ENCODE peak calls at places on chromosomes 4 and X, in eight cellular contexts. B, M, U, K, X, P, T and H are unnamed samples.

GRCh38 chr4:143358923-143359694 is 22.4 kb downstream of the GAB1 start:
- DNase-seq in B (no peak), M (no peak), U (peak), K (peak), X (no peak), P (peak), T (peak), H (no peak)

GRCh38 chrX:17597836-17598434 is 139.4 kb upstream of the SCML1 start:
- DNase-seq in B (no peak), M (no peak), U (peak), K (no peak), X (peak), P (no peak), T (no peak), H (no peak)

GRCh38 chr4:76445911-76446310 is 10.9 kb downstream of the SHROOM3 start:
- DNase-seq in B (no peak), M (no peak), U (no peak), K (no peak), X (no peak), P (no peak), T (peak), H (no peak)

GRCh38 chrX:65668362-65669310 is 1.2 kb downstream of the MSN start:
- DNase-seq in B (peak), M (peak), U (peak), K (no peak), X (peak), P (peak), T (peak), H (no peak)

GRCh38 chr4:153518637-153519384 is 52.7 kb downstream of the TMEM131L start:
- DNase-seq in B (no peak), M (no peak), U (no peak), K (no peak), X (no peak), P (no peak), T (no peak), H (no peak)

GRCh38 chr4:18935956-18936355 is 914.4 kb upstream of the LCORL start:
- DNase-seq in B (no peak), M (peak), U (no peak), K (no peak), X (peak), P (no peak), T (no peak), H (no peak)

GRCh38 chr4:38266616-38267015 is 306.4 kb downstream of the PTTG2 start:
- DNase-seq in B (no peak), M (no peak), U (peak), K (no peak), X (no peak), P (no peak), T (peak), H (no peak)

GRCh38 chr4:81052119-81053068 is 21.9 kb downstream of the BMP3 start:
- DNase-seq in B (peak), M (peak), U (peak), K (peak), X (no peak), P (peak), T (peak), H (peak)

GRCh38 chr4:56506110-56506705 is 617 bp downstream of the ARL9 start:
- DNase-seq in B (no peak), M (peak), U (peak), K (no peak), X (no peak), P (no peak), T (no peak), H (no peak)

GRCh38 chrX:108366644-108367406 is 71.4 kb downstream of the COL4A6 start:
- DNase-seq in B (no peak), M (peak), U (no peak), K (no peak), X (no peak), P (no peak), T (no peak), H (no peak)

GRCh38 chr4:14827111-14827510 is 175.2 kb upstream of the CPEB2 start:
- DNase-seq in B (no peak), M (no peak), U (peak), K (no peak), X (no peak), P (no peak), T (no peak), H (no peak)

GRCh38 chrX:154446430-154446829 is 2.5 kb downstream of the FAM50A start:
- DNase-seq in B (no peak), M (no peak), U (no peak), K (no peak), X (no peak), P (no peak), T (no peak), H (no peak)

GRCh38 chrX:70166601-70167590 is 10.4 kb upstream of the DGAT2L6 start:
- DNase-seq in B (no peak), M (no peak), U (peak), K (no peak), X (no peak), P (peak), T (peak), H (no peak)

GRCh38 chr4:133152330-133152791 is 3.3 kb downstream of the PCDH10 start:
- DNase-seq in B (peak), M (peak), U (no peak), K (peak), X (no peak), P (no peak), T (no peak), H (no peak)

GRCh38 chr4:174023641-174024040 is 259.8 kb downstream of the FBXO8 start:
- DNase-seq in B (no peak), M (no peak), U (peak), K (no peak), X (no peak), P (no peak), T (peak), H (no peak)

GRCh38 chr4:147578057-147578476 is 39.1 kb upstream of the TMEM184C start:
- DNase-seq in B (no peak), M (no peak), U (peak), K (no peak), X (no peak), P (peak), T (peak), H (no peak)

GRCh38 chrX:44343412-44343942 is at the start of gene EFHC2:
- DNase-seq in B (peak), M (peak), U (peak), K (no peak), X (peak), P (no peak), T (no peak), H (peak)

GRCh38 chr4:7708238-7708637 is 231.4 kb downstream of the AFAP1 start:
- DNase-seq in B (no peak), M (peak), U (no peak), K (no peak), X (no peak), P (no peak), T (no peak), H (no peak)

GRCh38 chr4:111064342-111064993 is 441.6 kb upstream of the PITX2 start:
- DNase-seq in B (no peak), M (no peak), U (peak), K (no peak), X (no peak), P (no peak), T (peak), H (no peak)

GRCh38 chr4:128322311-128322710 is 34.7 kb upstream of the PGRMC2 start:
- DNase-seq in B (no peak), M (no peak), U (no peak), K (no peak), X (no peak), P (peak), T (peak), H (no peak)

GRCh38 chrX:68938244-68939004 is 109.6 kb downstream of the EFNB1 start:
- DNase-seq in B (no peak), M (no peak), U (peak), K (no peak), X (no peak), P (no peak), T (no peak), H (peak)

GRCh38 chr4:42361475-42361874 is 35.8 kb upstream of the SHISA3 start:
- DNase-seq in B (no peak), M (peak), U (no peak), K (no peak), X (no peak), P (no peak), T (no peak), H (no peak)

GRCh38 chr4:151117371-151117962 is 18.0 kb downstream of the RPS3A start:
- DNase-seq in B (peak), M (peak), U (peak), K (peak), X (no peak), P (peak), T (peak), H (peak)

GRCh38 chrX:22365460-22365859 is 92.7 kb downstream of the CBLL2 start:
- DNase-seq in B (no peak), M (no peak), U (peak), K (no peak), X (no peak), P (peak), T (peak), H (no peak)

GRCh38 chr4:80266267-80266901 is at the start of gene FGF5:
- DNase-seq in B (peak), M (peak), U (peak), K (no peak), X (no peak), P (peak), T (peak), H (peak)

GRCh38 chr4:140156529-140157171 is 2.7 kb upstream of the MAML3 start:
- DNase-seq in B (no peak), M (no peak), U (no peak), K (no peak), X (no peak), P (no peak), T (no peak), H (no peak)

GRCh38 chrX:39936886-39937770 is 160.6 kb downstream of the BCOR start:
- DNase-seq in B (no peak), M (no peak), U (no peak), K (peak), X (no peak), P (no peak), T (no peak), H (no peak)

GRCh38 chr4:126807132-126807531 is 825.6 kb upstream of the INTU start:
- DNase-seq in B (no peak), M (peak), U (no peak), K (no peak), X (no peak), P (no peak), T (peak), H (no peak)

DNA sequence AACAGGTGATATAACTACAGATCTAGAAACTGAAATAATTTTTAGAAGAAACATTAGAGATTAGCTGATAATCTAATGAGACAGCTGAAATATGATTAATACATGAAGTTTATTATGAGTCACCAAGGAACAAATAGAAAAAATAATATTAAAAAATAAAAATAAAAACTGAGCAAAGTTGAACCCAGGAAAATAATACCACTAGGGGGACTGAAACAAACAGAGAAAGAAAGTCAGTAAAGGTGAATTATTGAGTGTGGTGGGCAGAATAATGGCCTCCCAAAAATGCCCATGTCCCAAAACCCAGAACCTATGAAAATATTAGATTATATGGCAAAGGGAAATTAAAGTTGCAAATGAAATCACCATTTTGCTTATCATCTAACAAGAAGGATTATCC is 820.7 kb upstream of the INTU start:
- DNase-seq in B (no peak), M (no peak), U (no peak), K (no peak), X (no peak), P (no peak), T (no peak), H (no peak)
- TF ChIP-seq CTCF in B (peak), M (peak), U (no peak), K (no peak), X (no peak), P (no peak), T (no peak), H (no peak)

GRCh38 chrX:134426285-134426684 is 33.7 kb upstream of the HPRT1 start:
- DNase-seq in B (no peak), M (no peak), U (no peak), K (no peak), X (no peak), P (no peak), T (no peak), H (no peak)

GRCh38 chrX:134419784-134420183 is 40.2 kb upstream of the HPRT1 start:
- DNase-seq in B (no peak), M (no peak), U (no peak), K (no peak), X (no peak), P (no peak), T (no peak), H (no peak)

GRCh38 chrX:134418317-134419113 is 41.5 kb upstream of the HPRT1 start:
- DNase-seq in B (no peak), M (no peak), U (no peak), K (no peak), X (no peak), P (no peak), T (no peak), H (no peak)

GRCh38 chrX:134423606-134424005 is 36.4 kb upstream of the HPRT1 start:
- DNase-seq in B (no peak), M (no peak), U (peak), K (no peak), X (no peak), P (peak), T (peak), H (no peak)
- TF ChIP-seq CTCF in B (peak), M (peak), U (peak), K (no peak), X (no peak), P (peak), T (peak), H (peak)

DNA sequence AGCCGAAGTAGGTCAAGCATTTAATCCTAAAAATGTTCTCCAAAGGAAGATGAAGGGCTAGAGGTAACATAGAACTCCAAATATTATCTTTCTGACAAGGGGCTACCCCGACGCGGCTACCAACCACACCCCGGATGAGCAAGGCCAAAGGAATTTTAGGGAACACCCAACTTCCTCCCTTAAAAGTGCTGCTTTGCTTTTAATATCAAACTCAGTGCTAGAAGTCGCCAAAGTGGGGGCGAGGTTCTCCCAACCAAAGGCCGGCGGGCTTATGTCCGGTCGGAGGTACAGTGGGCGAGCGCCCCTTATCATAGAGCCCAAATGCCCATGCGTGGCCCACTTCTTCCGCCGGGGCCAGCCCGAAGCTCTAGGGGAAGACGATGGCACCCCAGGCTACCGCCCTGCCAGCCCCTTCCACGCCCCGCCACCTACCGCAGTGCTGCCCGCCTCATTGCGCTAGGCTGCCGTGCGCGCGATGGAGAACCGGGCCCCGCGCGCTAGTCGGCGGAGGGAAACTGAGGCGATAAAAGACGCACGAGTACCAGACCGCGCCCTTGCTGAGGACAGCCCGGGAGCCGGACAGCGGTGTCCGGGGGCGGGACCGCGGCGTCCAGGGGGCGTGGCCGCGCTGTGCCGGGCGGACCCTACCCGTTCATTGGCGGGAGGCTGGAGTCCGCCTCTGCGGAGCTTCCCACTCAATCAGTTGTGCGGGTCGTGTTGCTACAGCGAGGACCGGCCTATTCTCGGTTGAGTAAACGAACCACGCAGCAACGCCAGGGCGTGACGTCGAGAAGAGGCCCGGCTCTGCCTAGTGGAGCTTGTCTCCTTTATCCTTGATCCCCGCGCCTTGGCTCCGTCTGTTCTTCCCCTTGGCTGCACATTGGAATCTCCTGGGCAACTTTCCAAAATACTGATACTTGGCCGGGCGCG is at the start of gene ACOT9:
- DNase-seq in B (peak), M (peak), U (peak), K (peak), X (peak), P (peak), T (peak), H (peak)
- TF ChIP-seq CTCF in B (no peak), M (no peak), U (no peak), K (no peak), X (no peak), P (no peak), T (no peak), H (no peak)

DNA sequence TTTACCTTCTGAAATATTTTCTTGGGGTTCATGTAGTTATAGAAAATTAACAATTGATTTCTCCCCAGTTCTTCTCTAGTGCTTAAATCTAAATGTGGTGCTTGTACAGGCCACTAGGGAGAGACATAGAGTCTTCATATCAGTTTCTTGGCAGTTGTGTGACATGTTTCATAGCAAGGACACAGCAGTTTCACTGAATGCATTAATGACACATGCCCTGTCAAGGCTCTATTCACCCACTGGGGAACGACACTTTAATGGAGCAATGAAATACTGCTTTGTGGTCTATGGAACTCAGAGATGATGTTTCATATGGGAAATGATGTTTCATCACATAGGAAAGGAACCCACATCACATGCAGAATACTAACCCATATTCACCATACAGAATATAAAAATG is 2.8 kb downstream of the VEGFC start:
- DNase-seq in B (no peak), M (peak), U (peak), K (peak), X (no peak), P (peak), T (peak), H (no peak)
- TF ChIP-seq CTCF in B (peak), M (peak), U (peak), K (peak), X (peak), P (peak), T (peak), H (peak)

GRCh38 chr4:168039593-168039992 is 52.7 kb upstream of the ANXA10 start:
- DNase-seq in B (no peak), M (no peak), U (no peak), K (no peak), X (no peak), P (no peak), T (no peak), H (no peak)
- TF ChIP-seq CTCF in B (no peak), M (no peak), U (no peak), K (no peak), X (no peak), P (no peak), T (no peak), H (no peak)